ENCODE peak calls at places on chromosomes 16 and 17, in four cellular contexts. P is A549, L is HepG2, K is K562. J is an unnamed sample.

GRCh38 chr17:62808576-62808970 is 459 bp upstream of the MARCHF10 start:
- DNase-seq in P (no peak), K (no peak), L (no peak), J (no peak)

GRCh38 chr17:75900691-75901533 is 3.8 kb downstream of the MRPL38 start:
- DNase-seq in P (no peak), K (no peak), L (no peak), J (no peak)

GRCh38 chr16:9311303-9311954 is 220.0 kb downstream of the HAPSTR1 start:
- DNase-seq in K (no peak), L (no peak), P (no peak), J (peak)

GRCh38 chr16:80974649-80975376 is 31.9 kb downstream of the CMC2 start:
- DNase-seq in P (no peak), K (peak), L (no peak), J (no peak)

GRCh38 chr17:1649844-1650409 is at the start of gene RILP:
- DNase-seq in L (peak), K (peak), P (peak), J (peak)

GRCh38 chr17:76793775-76794174 is 55.9 kb downstream of the MFSD11 start:
- DNase-seq in P (peak), L (peak), K (peak), J (no peak)

GRCh38 chr16:88804552-88805339 is 1.2 kb downstream of the CDT1 start:
- DNase-seq in P (peak), K (peak), L (peak), J (peak)

GRCh38 chr17:50447870-50448573 is 20.7 kb downstream of the CHAD start:
- DNase-seq in K (peak), P (no peak), L (peak), J (no peak)

GRCh38 chr17:48175692-48176450 is 68.3 kb downstream of the SNX11 start:
- DNase-seq in L (no peak), P (no peak), K (no peak), J (no peak)

GRCh38 chr16:88758944-88759244 is 26.1 kb downstream of the PIEZO1 start:
- DNase-seq in L (no peak), P (no peak), K (no peak), J (no peak)

GRCh38 chr16:50272687-50273381 is 6.5 kb downstream of the ADCY7 start:
- DNase-seq in L (no peak), K (no peak), P (no peak), J (no peak)

GRCh38 chr16:28549301-28549899 is 4.3 kb upstream of the SGF29 start:
- DNase-seq in P (peak), L (peak), K (peak), J (no peak)

GRCh38 chr17:7809086-7809790 is 24.8 kb upstream of the KDM6B start:
- DNase-seq in L (no peak), K (no peak), P (no peak), J (no peak)

GRCh38 chr17:34275881-34276280 is 5.9 kb downstream of the CCL7 start:
- DNase-seq in P (no peak), L (no peak), K (no peak), J (no peak)

GRCh38 chr16:7332611-7333010 is at the start of gene RBFOX1:
- DNase-seq in P (no peak), K (no peak), L (no peak), J (no peak)

GRCh38 chr17:37818689-37819088 is 73.8 kb upstream of the HNF1B start:
- DNase-seq in P (no peak), K (no peak), L (no peak), J (no peak)

GRCh38 chr17:81735181-81736102 is 23.4 kb downstream of the SLC25A10 start:
- DNase-seq in P (peak), L (no peak), K (peak), J (no peak)

GRCh38 chr17:33328129-33328528 is 35.0 kb upstream of the ASIC2 start:
- DNase-seq in K (no peak), L (no peak), P (no peak), J (peak)

GRCh38 chr17:76051571-76051970 is 20.7 kb downstream of the SRP68 start:
- DNase-seq in K (no peak), L (no peak), P (no peak), J (no peak)

GRCh38 chr17:50214986-50215730 is 13.7 kb upstream of the COL1A1 start:
- DNase-seq in P (no peak), K (no peak), L (no peak), J (no peak)

GRCh38 chr16:87410958-87411357 is 18.8 kb downstream of the MAP1LC3B start:
- DNase-seq in L (no peak), P (no peak), K (no peak), J (peak)

GRCh38 chr16:52471650-52472370 is 75.1 kb downstream of the TOX3 start:
- DNase-seq in P (no peak), L (no peak), K (no peak), J (no peak)

GRCh38 chr17:46770818-46771600 is 47.5 kb downstream of the WNT3 start:
- DNase-seq in P (peak), K (peak), L (peak), J (peak)

GRCh38 chr16:35525979-35526590 is 2066.7 kb downstream of the TP53TG3F start:
- DNase-seq in L (no peak), K (no peak), P (no peak), J (no peak)

GRCh38 chr16:19926449-19927390 is 42.1 kb upstream of the GPRC5B start:
- DNase-seq in L (peak), P (no peak), K (peak), J (no peak)

GRCh38 chr16:87189426-87189825 is 127.8 kb downstream of the C16orf95 start:
- DNase-seq in P (no peak), K (no peak), L (no peak), J (no peak)

GRCh38 chr17:79625706-79626105 is 14.9 kb upstream of the RBFOX3 start:
- DNase-seq in K (no peak), L (no peak), P (no peak), J (peak)

GRCh38 chr17:79626156-79626890 is 15.5 kb upstream of the RBFOX3 start:
- DNase-seq in P (no peak), K (no peak), L (no peak), J (peak)

GRCh38 chr17:79628861-79629547 is 18.2 kb upstream of the RBFOX3 start:
- DNase-seq in L (no peak), P (no peak), K (no peak), J (peak)

GRCh38 chr17:79627766-79628690 is 17.2 kb upstream of the RBFOX3 start:
- DNase-seq in P (no peak), L (no peak), K (no peak), J (peak)

GRCh38 chr17:79627184-79627765 is 16.4 kb upstream of the RBFOX3 start:
- DNase-seq in L (no peak), K (no peak), P (no peak), J (peak)
- TF ChIP-seq NR3C1 in L (no peak), K (no peak), P (no peak), J (no peak)

GRCh38 chr17:57739402-57740224 is 5.5 kb downstream of the CCDC182 start:
- DNase-seq in L (peak), P (peak), K (peak), J (no peak)
- TF ChIP-seq NR3C1 in L (no peak), P (no peak), K (no peak), J (no peak)

GRCh38 chr16:58249388-58249779 is 45.4 kb downstream of the PRSS54 start:
- DNase-seq in K (no peak), P (no peak), L (no peak), J (no peak)

DNA sequence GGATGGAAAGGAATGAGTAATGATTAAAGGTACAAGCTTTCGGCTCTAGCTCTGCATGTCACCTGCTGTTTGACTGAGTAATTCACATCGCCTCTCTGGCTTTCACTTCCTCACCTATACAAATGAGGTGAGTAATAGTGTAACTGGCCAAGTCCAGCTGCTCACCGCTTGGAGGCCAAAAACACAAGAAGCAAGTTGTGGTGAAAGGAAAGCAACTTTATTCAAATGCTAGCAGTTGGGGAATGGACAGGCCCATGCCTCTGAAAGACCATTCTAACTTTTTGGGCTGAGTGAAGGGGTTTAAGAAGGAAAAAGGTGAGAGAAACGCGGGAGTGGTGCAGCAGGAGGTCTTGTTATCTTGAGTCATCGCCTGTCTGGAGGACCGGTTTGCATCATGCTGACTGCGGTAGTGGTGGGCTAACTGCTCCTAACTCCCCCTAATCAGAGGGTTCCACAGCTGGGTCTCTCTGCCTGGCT is 45.7 kb upstream of the CSNK2A2 start:
- DNase-seq in L (no peak), P (no peak), K (peak), J (no peak)
- TF ChIP-seq NR3C1 in L (no peak), P (no peak), K (no peak), J (no peak)

DNA sequence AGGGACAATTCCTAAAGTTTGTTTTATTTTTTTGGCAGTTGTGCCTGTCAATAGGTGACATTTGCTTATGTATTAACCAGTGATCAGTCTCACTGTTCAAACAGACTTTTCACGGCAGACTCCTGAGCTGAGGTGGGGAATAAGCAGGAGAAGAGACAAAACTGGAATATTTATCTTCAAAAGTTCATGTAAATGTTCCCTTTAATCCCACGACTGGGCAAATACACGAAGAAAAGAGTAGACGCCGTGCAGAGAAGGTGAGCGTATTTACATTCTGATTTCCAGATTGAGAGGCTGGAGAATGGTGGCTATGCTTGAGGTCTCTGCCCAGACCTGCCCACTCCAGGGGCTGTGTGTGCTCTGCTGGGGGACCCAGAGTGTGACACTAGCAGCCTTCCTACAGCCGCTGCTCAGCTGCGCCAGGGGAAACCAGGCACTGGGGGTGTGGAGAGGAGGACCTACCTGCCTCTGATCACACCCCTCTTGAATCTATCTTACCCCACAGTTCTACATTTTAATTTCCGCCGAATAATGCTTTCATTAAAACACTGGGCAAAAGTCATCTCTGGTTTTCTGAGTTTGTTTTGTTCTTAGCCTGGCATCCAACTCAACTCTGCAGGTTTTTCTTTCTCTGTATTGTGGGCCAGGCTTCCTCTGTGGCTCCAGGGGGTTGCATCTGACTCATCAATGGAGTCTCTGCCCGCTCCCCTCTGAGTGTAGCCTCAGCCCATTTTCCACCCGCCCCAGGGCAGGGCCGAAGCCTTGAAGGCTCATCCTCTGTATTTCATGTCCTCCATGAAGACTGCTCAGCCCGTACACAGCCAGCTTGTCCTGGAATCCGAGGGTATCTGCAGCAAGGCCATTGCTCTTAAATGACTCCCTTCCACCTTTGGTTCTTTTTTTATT is 237.1 kb downstream of the NTN1 start:
- DNase-seq in P (no peak), K (no peak), L (peak), J (no peak)
- TF ChIP-seq NR3C1 in P (no peak), K (no peak), L (no peak), J (no peak)

J was measured in WTC11.